ENCODE peak calls at places on chromosomes 4 and X, in six cellular contexts. J, B, T, F, W and Q are unnamed samples. For H3K36me3, the result is how much of the 10 kb centered on the place peaks cover.

GRCh38 chr4:165010991-165011390 is 20.8 kb upstream of the TRIM60 start:
- DNase-seq in W (no peak), J (no peak), F (no peak), T (no peak), B (no peak), Q (no peak)

GRCh38 chr4:52051213-52051614 is at the start of gene SPATA18:
- DNase-seq in W (peak), B (peak), T (peak), F (peak), J (peak), Q (no peak)

GRCh38 chrX:53476371-53476770 is 42.2 kb upstream of the HSD17B10 start:
- DNase-seq in B (peak), J (peak), T (no peak), F (no peak), W (no peak), Q (no peak)

GRCh38 chrX:49977319-49978090 is 55.1 kb downstream of the CLCN5 start:
- DNase-seq in B (no peak), W (no peak), T (no peak), F (no peak), J (no peak), Q (no peak)

GRCh38 chr4:180665994-180666818 is 1577.0 kb upstream of the TENM3 start:
- DNase-seq in B (peak), T (peak), F (no peak), J (peak), W (peak), Q (no peak)

GRCh38 chr4:56086561-56086960 is 137.8 kb downstream of the CEP135 start:
- DNase-seq in F (no peak), W (no peak), B (no peak), T (no peak), J (no peak), Q (no peak)

GRCh38 chr4:52350926-52351325 is 299.8 kb downstream of the SPATA18 start:
- DNase-seq in B (no peak), W (no peak), J (no peak), F (no peak), T (no peak), Q (no peak)

GRCh38 chr4:24024597-24024996 is 134.8 kb upstream of the PPARGC1A start:
- DNase-seq in B (no peak), T (no peak), J (no peak), F (no peak), W (no peak), Q (no peak)

GRCh38 chr4:185307136-185307950 is 88.4 kb downstream of the LRP2BP start:
- DNase-seq in B (peak), T (no peak), J (peak), W (no peak), F (no peak), Q (no peak)

GRCh38 chrX:107700317-107700774 is 72.0 kb downstream of the PRPS1 start:
- DNase-seq in T (no peak), F (no peak), W (no peak), B (peak), J (peak), Q (no peak)

GRCh38 chr4:1836650-1837049 is 19.3 kb downstream of the LETM1 start:
- DNase-seq in J (no peak), T (no peak), W (no peak), F (no peak), B (no peak), Q (no peak)

GRCh38 chr4:148095346-148095923 is 346.8 kb downstream of the NR3C2 start:
- DNase-seq in J (no peak), F (no peak), T (no peak), B (no peak), W (no peak), Q (no peak)

GRCh38 chr4:81304871-81305270 is 89.8 kb upstream of the PRKG2 start:
- DNase-seq in B (no peak), W (no peak), J (no peak), T (no peak), F (no peak), Q (no peak)

GRCh38 chr4:25977397-25978170 is 63.6 kb downstream of the SMIM20 start:
- DNase-seq in T (no peak), W (no peak), F (no peak), B (no peak), J (no peak), Q (no peak)

GRCh38 chr4:1365271-1366178 is 18.5 kb downstream of the UVSSA start:
- DNase-seq in B (peak), F (no peak), W (no peak), J (no peak), T (no peak), Q (no peak)

GRCh38 chrX:134206221-134206620 is 30.8 kb upstream of the CCDC160 start:
- DNase-seq in T (no peak), J (no peak), W (peak), B (no peak), F (no peak), Q (no peak)

GRCh38 chr4:80611366-80611765 is 275.8 kb downstream of the CFAP299 start:
- DNase-seq in T (no peak), F (no peak), B (no peak), J (no peak), W (no peak), Q (no peak)

GRCh38 chr4:141768954-141769353 is 132.6 kb downstream of the IL15 start:
- DNase-seq in F (no peak), B (peak), T (no peak), J (peak), W (no peak), Q (peak)

GRCh38 chrX:151912780-151913179 is at the start of gene MAGEA4:
- DNase-seq in B (no peak), J (no peak), F (no peak), W (no peak), T (no peak), Q (no peak)

GRCh38 chrX:15384304-15384703 is at the start of gene VEGFD:
- DNase-seq in F (no peak), B (no peak), W (peak), J (peak), T (no peak), Q (no peak)

GRCh38 chr4:3388461-3389185 is 53.1 kb upstream of the HGFAC start:
- DNase-seq in W (peak), F (no peak), J (peak), T (no peak), B (peak), Q (peak)

GRCh38 chr4:151233600-151233999 is 43.4 kb upstream of the PRSS48 start:
- DNase-seq in J (no peak), B (no peak), T (no peak), W (no peak), F (no peak), Q (no peak)

GRCh38 chrX:39336709-39337294 is 535.5 kb downstream of the MID1IP1 start:
- DNase-seq in J (peak), T (peak), F (no peak), B (no peak), W (peak), Q (no peak)

GRCh38 chr4:153318696-153319320 is 25.7 kb upstream of the MND1 start:
- DNase-seq in T (peak), B (peak), W (peak), J (peak), F (no peak), Q (peak)

GRCh38 chr4:123052007-123052406 is 129.6 kb upstream of the NUDT6 start:
- DNase-seq in J (no peak), B (no peak), F (no peak), W (no peak), T (no peak), Q (no peak)

GRCh38 chr4:186169942-186170802 is 21.2 kb upstream of the CYP4V2 start:
- DNase-seq in T (no peak), W (no peak), F (no peak), B (no peak), J (no peak), Q (no peak)

GRCh38 chr4:88291003-88291402 is 6.6 kb upstream of the PPM1K start:
- DNase-seq in T (peak), W (peak), F (no peak), B (peak), J (peak), Q (no peak)

GRCh38 chrX:1242901-1243402 is 25.7 kb upstream of the CSF2RA start:
- DNase-seq in T (no peak), F (no peak), B (peak), W (no peak), J (no peak), Q (peak)

GRCh38 chrX:54248309-54248708 is 65.3 kb upstream of the FAM120C start:
- DNase-seq in J (peak), F (no peak), T (no peak), B (peak), W (peak), Q (no peak)

GRCh38 chr4:17024430-17024829 is 126.0 kb upstream of the LDB2 start:
- DNase-seq in W (no peak), J (no peak), F (no peak), T (no peak), B (no peak), Q (no peak)

GRCh38 chr4:141654098-141654497 is 17.7 kb downstream of the IL15 start:
- DNase-seq in W (peak), B (no peak), J (peak), F (no peak), T (peak), Q (no peak)

GRCh38 chr4:15653430-15653829 is 1.7 kb downstream of the FBXL5 start:
- DNase-seq in F (no peak), T (no peak), J (no peak), W (no peak), B (no peak), Q (no peak)

GRCh38 chr4:118287691-118288090 is 65.1 kb downstream of the PRSS12 start:
- DNase-seq in W (no peak), J (no peak), B (peak), F (no peak), T (no peak), Q (no peak)

GRCh38 chr4:111454961-111455360 is 690.3 kb upstream of the FAM241A start:
- DNase-seq in F (peak), W (no peak), T (no peak), J (peak), B (no peak), Q (no peak)

GRCh38 chr4:125750399-125750798 is 435.6 kb downstream of the FAT4 start:
- DNase-seq in B (no peak), W (no peak), T (no peak), F (no peak), J (no peak), Q (no peak)

GRCh38 chr4:12729384-12729783 is 754.8 kb downstream of the RAB28 start:
- DNase-seq in J (peak), F (no peak), T (no peak), B (no peak), W (peak), Q (no peak)

GRCh38 chr4:12734586-12734985 is 749.6 kb downstream of the RAB28 start:
- DNase-seq in F (no peak), B (no peak), T (no peak), W (no peak), J (no peak), Q (no peak)
- H3K4me3 ChIP-seq in F (no peak), B (no peak), T (no peak), W (no peak), J (no peak), Q (no peak)

DNA sequence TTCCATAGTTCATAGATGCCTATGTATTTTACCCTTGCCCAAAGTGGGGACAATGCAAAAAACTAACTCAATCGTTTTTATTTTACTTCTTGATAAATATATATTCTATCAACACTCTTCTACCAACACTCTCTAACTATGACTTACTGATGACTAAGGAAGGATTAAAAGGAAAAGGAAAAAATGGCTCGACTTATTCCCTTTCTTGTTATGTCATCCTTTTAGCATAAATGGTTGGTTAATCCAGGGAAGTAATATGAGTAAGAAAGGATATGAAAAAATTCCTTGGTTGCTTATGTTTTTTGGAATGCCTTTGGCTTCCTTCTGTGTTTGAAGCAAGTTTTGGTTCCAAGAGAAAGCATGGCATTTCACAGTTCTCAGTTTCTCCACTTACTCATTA is 1087.1 kb downstream of the C4orf33 start:
- DNase-seq in J (peak), T (no peak), B (no peak), F (no peak), W (no peak), Q (no peak)
- H3K36me3 ChIP-seq in J (under half), T (under half), B (under half), F (under half), W (under half), Q (under half)

GRCh38 chrX:45849261-45849660 is 648.6 kb upstream of the DIPK2B start:
- DNase-seq in T (peak), F (no peak), J (peak), B (peak), W (peak), Q (no peak)
- TF ChIP-seq CTCF in T (no peak), F (no peak), J (peak), B (peak), W (peak), Q (peak)

DNA sequence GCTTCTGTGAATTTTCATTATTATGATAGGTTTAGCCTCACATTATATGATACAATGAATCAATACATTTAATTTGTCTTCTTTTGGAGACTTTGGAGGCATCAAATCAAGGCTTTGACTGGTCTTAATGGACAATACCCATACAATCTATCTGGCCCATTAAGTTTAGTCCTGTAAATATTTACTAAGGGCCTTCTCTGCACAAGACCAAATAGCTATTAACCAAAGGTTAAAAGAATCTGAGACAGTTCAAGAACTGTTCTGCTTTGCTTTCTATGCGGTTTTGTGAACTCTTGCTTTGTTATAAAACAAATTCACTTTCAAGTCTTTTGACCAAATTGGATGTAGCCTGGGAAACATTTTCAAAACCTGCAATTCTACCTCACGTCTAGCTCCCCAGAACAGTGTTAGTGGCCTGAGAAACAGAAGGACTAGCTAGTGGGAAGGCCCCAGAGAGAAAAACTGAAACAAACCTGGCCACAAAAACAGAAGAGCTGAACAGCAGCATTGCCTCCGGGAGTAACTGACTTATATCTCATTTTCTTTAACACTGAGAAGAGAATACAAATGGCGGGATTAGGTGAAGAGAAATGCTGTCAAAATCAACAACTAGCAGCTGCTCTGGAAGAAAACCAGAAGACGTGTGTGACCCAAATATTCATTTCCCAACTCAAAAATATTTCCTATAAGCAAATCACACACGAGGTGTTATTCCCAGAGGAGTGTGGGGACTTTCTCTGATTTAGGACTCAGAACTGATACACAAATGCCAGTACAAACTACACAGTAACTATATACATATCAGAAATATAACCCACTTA is 548 bp downstream of the TLR1 start:
- DNase-seq in T (no peak), F (no peak), J (no peak), B (no peak), W (no peak), Q (no peak)
- H3K4me3 ChIP-seq in T (peak), F (peak), J (no peak), B (no peak), W (no peak), Q (no peak)

GRCh38 chr4:5809216-5809776 is 83.6 kb downstream of the CRMP1 start:
- DNase-seq in T (no peak), W (no peak), B (no peak), J (peak), F (peak), Q (no peak)

GRCh38 chr4:5810770-5811430 is 82.0 kb downstream of the CRMP1 start:
- DNase-seq in J (no peak), F (peak), T (no peak), W (no peak), B (no peak), Q (no peak)

GRCh38 chr4:5805270-5805669 is 87.6 kb downstream of the CRMP1 start:
- DNase-seq in B (no peak), T (no peak), W (no peak), J (no peak), F (peak), Q (no peak)

GRCh38 chr4:5810151-5810550 is 82.7 kb downstream of the CRMP1 start:
- DNase-seq in T (no peak), W (no peak), B (no peak), J (no peak), F (peak), Q (no peak)

DNA sequence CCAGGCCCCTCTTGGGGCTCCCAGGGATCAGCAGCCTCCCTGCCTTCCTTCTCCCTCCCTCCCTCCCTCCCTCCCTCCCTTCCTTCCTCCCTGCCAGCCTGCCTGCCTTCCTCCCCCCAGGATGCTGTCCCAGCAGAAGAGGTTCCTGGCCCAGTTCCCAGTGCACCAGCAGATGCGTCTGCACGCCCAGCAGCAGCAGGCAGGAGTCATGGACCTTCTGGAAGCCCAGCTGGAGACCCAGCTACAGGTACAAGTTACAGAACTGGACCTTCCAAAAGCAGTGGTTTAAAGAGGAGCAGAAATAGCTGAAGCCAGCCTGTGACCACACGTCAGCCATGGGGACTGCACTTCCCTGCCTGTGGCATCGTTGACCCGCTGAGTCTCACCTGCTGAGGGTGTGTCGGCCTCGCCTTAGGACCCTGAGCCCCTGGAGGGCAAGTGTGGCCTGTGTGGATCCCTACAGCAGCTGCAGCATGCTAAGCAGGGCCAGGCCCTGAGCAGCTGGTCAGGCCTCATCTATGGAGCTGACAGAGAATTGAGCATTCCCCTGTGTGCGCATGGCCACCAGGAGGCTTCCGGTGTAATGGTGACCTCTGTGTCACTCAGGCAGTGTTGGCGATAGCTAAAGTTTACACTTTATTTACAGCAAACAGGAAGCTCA is 84.7 kb downstream of the CRMP1 start:
- DNase-seq in F (peak), J (peak), B (no peak), W (no peak), T (no peak), Q (no peak)
- H3K36me3 ChIP-seq in F (under half), J (under half), B (under half), W (under half), T (under half), Q (half or more)

DNA sequence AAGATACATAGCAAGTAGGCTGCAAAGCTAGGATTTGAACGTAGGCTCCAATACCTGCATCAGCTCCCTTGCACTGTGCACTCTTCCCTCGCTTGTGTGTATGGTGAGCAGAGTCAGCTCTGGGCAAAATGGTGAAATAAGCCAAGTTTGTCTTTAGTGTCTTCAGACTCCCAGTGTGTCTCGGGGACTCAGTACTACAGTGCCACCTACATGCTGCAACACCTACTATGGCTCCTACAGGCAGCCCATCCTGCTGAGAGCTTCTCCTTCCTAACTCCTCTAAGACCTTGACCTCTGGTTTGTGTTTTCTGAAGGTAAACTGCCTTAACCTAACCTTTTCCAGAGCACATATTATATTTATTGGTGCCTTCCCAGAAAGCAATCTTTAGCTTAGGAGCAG is 42.5 kb downstream of the RTL9 start:
- DNase-seq in F (no peak), W (no peak), B (no peak), J (no peak), T (no peak), Q (no peak)
- TF ChIP-seq CTCF in F (no peak), W (no peak), B (peak), J (no peak), T (no peak), Q (no peak)

GRCh38 chrX:129939986-129940385 is 34.0 kb downstream of the UTP14A start:
- DNase-seq in J (no peak), B (no peak), W (no peak), T (peak), F (no peak), Q (no peak)

GRCh38 chrX:129940721-129941120 is 34.8 kb downstream of the UTP14A start:
- DNase-seq in B (no peak), F (no peak), W (no peak), T (no peak), J (no peak), Q (no peak)

DNA sequence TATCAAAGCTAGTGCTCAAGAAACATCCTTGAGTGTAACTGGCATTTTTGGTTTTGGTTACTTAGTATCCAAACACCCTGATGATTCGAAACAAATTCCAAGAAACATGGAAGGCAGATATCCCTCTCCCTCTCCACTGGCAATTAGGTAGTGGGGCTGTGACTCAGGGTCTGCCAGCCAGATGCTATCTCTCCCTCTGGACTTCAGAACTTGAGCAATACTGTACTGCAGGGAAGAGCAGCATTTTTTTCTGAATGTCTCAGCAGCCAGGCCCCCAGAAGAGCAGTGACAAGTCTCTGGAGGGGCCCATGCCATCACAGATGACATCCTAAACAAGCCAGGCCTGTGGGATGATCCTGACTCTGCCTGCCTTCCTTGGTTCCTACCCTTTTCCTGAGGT is 37.3 kb upstream of the BCORL1 start:
- DNase-seq in B (no peak), W (no peak), J (peak), F (no peak), T (no peak), Q (no peak)
- H3K4me3 ChIP-seq in B (no peak), W (no peak), J (no peak), F (no peak), T (no peak), Q (no peak)